ENCODE peak calls at places on chromosome 3, in six cellular contexts. U is lower lobe of right lung, B is neural progenitor cell, Z is NT2/D1, N is coronary artery, H is epithelial cell of proximal tubule. G is an unnamed sample.
A peak's percentile ranks its signal among the peaks of the same experiment; 100 is the strongest.

GRCh38 chr3:171374661-171375285 is 85.4 kb downstream of the TNIK start:
- DNase-seq in U (no peak), H (no peak), Z (no peak), B (no peak), N (no peak), G (peak; percentile 80)

GRCh38 chr3:193829781-193830180 is 236.8 kb downstream of the OPA1 start:
- DNase-seq in H (no peak), Z (no peak), N (no peak), B (no peak), U (no peak), G (peak; percentile 61)

GRCh38 chr3:189687475-189687874 is 56.3 kb downstream of the TP63 start:
- DNase-seq in N (no peak), H (no peak), B (peak; percentile 38), U (no peak), Z (no peak), G (no peak)

GRCh38 chr3:156478931-156479330 is 76.0 kb downstream of the SSR3 start:
- DNase-seq in B (no peak), Z (no peak), U (no peak), N (no peak), H (no peak), G (no peak)

GRCh38 chr3:55511895-55512585 is 24.9 kb upstream of the WNT5A start:
- DNase-seq in N (no peak), H (no peak), B (no peak), U (no peak), Z (no peak), G (peak; percentile 90)

GRCh38 chr3:52379610-52380009 is 63.5 kb downstream of the DNAH1 start:
- DNase-seq in B (no peak), H (no peak), Z (no peak), U (no peak), N (no peak), G (no peak)

GRCh38 chr3:57029924-57030323 is 30.5 kb upstream of the SPATA12 start:
- DNase-seq in Z (no peak), H (no peak), U (no peak), N (no peak), B (no peak), G (no peak)

GRCh38 chr3:98003306-98003969 is 31.2 kb upstream of the RIOX2 start:
- DNase-seq in Z (no peak), H (no peak), U (no peak), N (no peak), B (no peak), G (no peak)

GRCh38 chr3:178381971-178382370 is 154.3 kb upstream of the KCNMB2 start:
- DNase-seq in U (no peak), H (no peak), Z (no peak), N (no peak), B (no peak), G (peak; percentile 57)

GRCh38 chr3:128503751-128504532 is 10.9 kb upstream of the GATA2 start:
- DNase-seq in B (no peak), U (no peak), H (no peak), Z (no peak), N (peak; percentile 62), G (no peak)

GRCh38 chr3:67884345-67884744 is 229.9 kb upstream of the SUCLG2 start:
- DNase-seq in Z (no peak), U (no peak), H (no peak), B (no peak), N (no peak), G (no peak)

GRCh38 chr3:5198986-5199731 is 11.7 kb downstream of the EDEM1 start:
- DNase-seq in B (no peak), Z (no peak), N (no peak), H (no peak), U (no peak), G (no peak)

GRCh38 chr3:198032039-198032438 is 72.0 kb downstream of the LMLN start:
- DNase-seq in H (no peak), B (no peak), N (no peak), Z (no peak), U (no peak), G (no peak)

GRCh38 chr3:166593776-166594175 is 756.6 kb upstream of the BCHE start:
- DNase-seq in U (no peak), H (no peak), N (no peak), B (no peak), Z (no peak), G (no peak)

GRCh38 chr3:52299815-52300611 is 12.4 kb downstream of the GLYCTK start:
- DNase-seq in N (no peak), H (no peak), B (peak; percentile 62), Z (no peak), U (peak; percentile 64), G (peak; percentile 43)

GRCh38 chr3:108552267-108553159 is 36.7 kb downstream of the CIP2A start:
- DNase-seq in N (no peak), H (no peak), U (no peak), Z (no peak), B (peak; percentile 60), G (peak; percentile 65)

GRCh38 chr3:32147935-32148334 is 41.5 kb downstream of the GPD1L start:
- DNase-seq in U (no peak), N (no peak), B (no peak), H (no peak), Z (no peak), G (no peak)

GRCh38 chr3:132255041-132255745 is 62.0 kb upstream of the ACP3 start:
- DNase-seq in U (no peak), B (no peak), H (peak; percentile 44), Z (no peak), N (no peak), G (peak; percentile 95)

GRCh38 chr3:153096611-153097200 is 65.3 kb upstream of the RAP2B start:
- DNase-seq in N (no peak), B (no peak), Z (no peak), H (no peak), U (no peak), G (no peak)

GRCh38 chr3:169387751-169388696 is 275.5 kb downstream of the MECOM start:
- DNase-seq in Z (no peak), B (peak; percentile 22), H (no peak), U (peak; percentile 59), N (peak; percentile 76), G (peak; percentile 22)

DNA sequence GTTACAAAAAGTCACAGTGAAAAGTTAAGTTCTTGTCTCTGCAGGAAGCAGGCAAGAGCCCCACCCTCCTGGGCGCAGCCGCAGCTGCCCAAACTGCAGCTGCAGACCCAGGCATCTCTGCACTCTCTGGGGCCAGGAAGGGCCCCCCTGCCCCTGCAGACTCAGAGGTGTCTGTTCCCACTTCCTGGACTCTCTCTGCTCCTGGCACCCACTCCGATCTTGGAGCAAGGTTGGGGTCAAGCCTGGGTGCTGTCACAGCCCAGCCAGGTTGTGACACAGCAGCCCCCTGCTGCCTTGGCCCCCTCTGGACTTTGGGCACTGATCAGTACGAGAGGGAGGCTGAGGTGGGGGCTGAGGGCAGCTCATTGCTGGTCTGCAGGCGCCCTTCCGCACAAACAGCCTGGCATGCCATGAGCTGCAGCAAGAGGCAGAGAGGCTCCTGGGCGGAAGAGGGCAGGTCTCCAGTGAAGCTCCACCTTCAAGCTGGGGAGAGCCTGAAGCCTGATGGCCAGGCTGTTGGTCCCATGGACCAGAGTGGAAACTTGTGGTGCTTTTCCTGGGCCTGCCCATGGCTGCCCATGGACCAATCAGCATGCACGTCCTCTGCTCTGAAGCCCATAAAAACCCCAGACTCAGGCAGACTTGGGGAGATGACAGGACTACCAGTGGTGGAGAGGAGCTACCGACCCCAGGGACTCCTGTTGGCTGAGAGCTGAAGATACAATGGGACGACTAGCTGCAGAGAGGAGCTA is 42.9 kb upstream of the LRRFIP2 start:
- DNase-seq in U (no peak), N (no peak), B (no peak), Z (no peak), H (no peak), G (no peak)
- H3K4me3 ChIP-seq in U (no peak overlapping the region), N (no peak overlapping the region), B (no peak overlapping the region), Z (no peak overlapping the region), H (no peak overlapping the region), G (no peak overlapping the region)

GRCh38 chr3:3800076-3800448 is 831 bp downstream of the LRRN1 start:
- DNase-seq in Z (peak; percentile 16), U (peak; percentile 44), B (peak; percentile 51), N (no peak), H (no peak), G (no peak)
- H3K4me3 ChIP-seq in Z (peak overlapping the region; percentile 86), U (peak overlapping the region; percentile 58), B (peak overlapping the region; percentile 97), N (peak overlapping the region; percentile 80), H (peak overlapping the region; percentile 55), G (no peak overlapping the region)

GRCh38 chr3:134038716-134039115 is 9.0 kb upstream of the SLCO2A1 start:
- DNase-seq in N (peak; percentile 65), H (no peak), B (no peak), U (no peak), Z (no peak), G (no peak)

GRCh38 chr3:134037168-134037567 is 7.4 kb upstream of the SLCO2A1 start:
- DNase-seq in Z (no peak), N (peak; percentile 53), B (no peak), U (no peak), H (no peak), G (no peak)

GRCh38 chr3:134036291-134036690 is 6.6 kb upstream of the SLCO2A1 start:
- DNase-seq in U (no peak), Z (no peak), N (peak; percentile 31), B (no peak), H (no peak), G (no peak)

GRCh38 chr3:134039161-134039862 is 9.6 kb upstream of the SLCO2A1 start:
- DNase-seq in H (no peak), Z (no peak), U (no peak), B (no peak), N (peak; percentile 46), G (peak; percentile 44)

GRCh38 chr3:134038071-134038491 is 8.4 kb upstream of the SLCO2A1 start:
- DNase-seq in B (no peak), U (no peak), N (peak; percentile 41), Z (no peak), H (no peak), G (no peak)
- H3K4me3 ChIP-seq in B (no peak overlapping the region), U (no peak overlapping the region), N (no peak overlapping the region), Z (no peak overlapping the region), H (no peak overlapping the region), G (no peak overlapping the region)

GRCh38 chr3:30750967-30751366 is 143.5 kb downstream of the GADL1 start:
- DNase-seq in B (peak; percentile 77), N (no peak), U (no peak), H (no peak), Z (no peak), G (no peak)
- H3K4me3 ChIP-seq in B (no peak overlapping the region), N (no peak overlapping the region), U (no peak overlapping the region), H (no peak overlapping the region), Z (no peak overlapping the region), G (no peak overlapping the region)

DNA sequence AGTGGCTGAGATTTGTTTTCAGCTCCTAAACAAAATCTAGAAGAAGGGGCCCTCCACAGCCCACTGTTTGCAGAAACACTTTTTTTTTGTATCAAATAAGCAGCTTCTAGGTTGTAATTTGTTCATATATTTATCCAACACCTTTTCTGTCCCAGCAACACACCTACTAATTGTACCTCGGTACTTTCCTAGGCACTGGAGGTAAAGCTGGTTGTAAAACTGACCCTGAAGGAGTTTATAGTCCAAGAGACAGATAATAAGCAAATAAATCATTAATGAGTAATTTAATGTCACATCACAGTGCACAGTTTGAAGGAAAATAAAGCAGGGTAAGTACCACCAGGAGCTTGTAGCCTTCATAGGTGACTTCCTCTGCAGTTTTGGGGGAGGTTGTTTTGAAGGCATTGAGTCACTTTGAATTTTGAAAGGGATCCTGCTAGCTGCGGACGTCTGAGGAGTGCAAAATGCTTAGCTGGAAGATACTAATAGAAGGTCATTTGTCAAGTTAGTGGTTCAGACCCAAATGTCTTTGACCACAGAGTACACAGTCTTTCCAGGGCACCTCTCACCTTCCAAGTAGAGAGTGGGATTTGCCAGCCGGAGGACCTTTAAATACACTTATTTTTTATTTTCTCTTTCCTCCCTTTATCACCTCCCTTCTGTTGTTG is 53.7 kb downstream of the CMSS1 start:
- DNase-seq in U (no peak), B (no peak), H (no peak), N (no peak), Z (no peak), G (peak; percentile 50)
- H3K4me3 ChIP-seq in U (peak overlapping the region; percentile 25), B (no peak overlapping the region), H (no peak overlapping the region), N (peak overlapping the region; percentile 78), Z (no peak overlapping the region), G (peak overlapping the region; percentile 95)